ENCODE peak calls at places on chromosomes 13 and 19, in eight cellular contexts. N is AG09319, S is esophagus squamous epithelium, E is tibial artery, M is neural crest cell, T is AG04449, R is colonic mucosa, V is hepatocyte. K is an unnamed sample.

GRCh38 chr13:44404261-44405139 is 30.9 kb downstream of the SERP2 start:
- DNase-seq in N (no peak), S (no peak), E (no peak), M (peak), T (no peak), R (peak), V (peak), K (no peak)

GRCh38 chr13:48624858-48625257 is 28.9 kb upstream of the CYSLTR2 start:
- DNase-seq in N (no peak), S (no peak), E (no peak), M (no peak), T (no peak), R (no peak), V (no peak), K (no peak)

GRCh38 chr19:3403489-3404323 is 37.3 kb downstream of the NFIC start:
- DNase-seq in N (peak), S (no peak), E (peak), M (no peak), T (peak), R (peak), V (peak), K (peak)

GRCh38 chr19:5696196-5697021 is 6.3 kb downstream of the RPL36 start:
- DNase-seq in N (no peak), S (no peak), E (no peak), M (no peak), T (no peak), R (no peak), V (no peak), K (no peak)

GRCh38 chr19:566844-567243 is 5.6 kb upstream of the BSG start:
- DNase-seq in N (no peak), S (no peak), E (no peak), M (no peak), T (no peak), R (no peak), V (no peak), K (no peak)

GRCh38 chr13:79382545-79383275 is 23.3 kb downstream of the RBM26 start:
- DNase-seq in N (no peak), S (no peak), E (no peak), M (no peak), T (no peak), R (no peak), V (no peak), K (no peak)

GRCh38 chr19:40592170-40592569 is 9.0 kb upstream of the LTBP4 start:
- DNase-seq in N (no peak), S (no peak), E (no peak), M (no peak), T (no peak), R (no peak), V (no peak), K (no peak)

GRCh38 chr19:41174297-41174928 is 18.6 kb upstream of the CYP2S1 start:
- DNase-seq in N (no peak), S (no peak), E (no peak), M (no peak), T (no peak), R (peak), V (no peak), K (no peak)

GRCh38 chr19:5103812-5104410 is 135.0 kb downstream of the KDM4B start:
- DNase-seq in N (no peak), S (no peak), E (no peak), M (no peak), T (no peak), R (no peak), V (no peak), K (no peak)

GRCh38 chr13:113561417-113562084 is 23.0 kb upstream of the TFDP1 start:
- DNase-seq in N (no peak), S (no peak), E (no peak), M (no peak), T (no peak), R (peak), V (no peak), K (peak)

GRCh38 chr13:51235756-51236564 is 13.8 kb downstream of the FAM124A start:
- DNase-seq in N (no peak), S (no peak), E (no peak), M (no peak), T (no peak), R (no peak), V (no peak), K (no peak)

GRCh38 chr19:13978306-13978705 is 26.0 kb downstream of the DCAF15 start:
- DNase-seq in N (no peak), S (no peak), E (peak), M (peak), T (no peak), R (peak), V (peak), K (peak)

GRCh38 chr19:28508666-28509065 is 704.3 kb downstream of the UQCRFS1 start:
- DNase-seq in N (no peak), S (no peak), E (no peak), M (no peak), T (no peak), R (no peak), V (no peak), K (no peak)

GRCh38 chr19:13234518-13234917 is 84.3 kb downstream of the IER2 start:
- DNase-seq in N (no peak), S (no peak), E (peak), M (peak), T (no peak), R (peak), V (peak), K (peak)

GRCh38 chr19:38266981-38267597 is 2.7 kb downstream of the SPINT2 start:
- DNase-seq in N (no peak), S (no peak), E (no peak), M (no peak), T (no peak), R (peak), V (peak), K (no peak)

GRCh38 chr13:37173214-37173613 is 67.8 kb upstream of the CSNK1A1L start:
- DNase-seq in N (peak), S (no peak), E (no peak), M (no peak), T (peak), R (no peak), V (no peak), K (no peak)

GRCh38 chr19:46461537-46461936 is 9.8 kb downstream of the PNMA8A start:
- DNase-seq in N (no peak), S (no peak), E (no peak), M (no peak), T (no peak), R (no peak), V (no peak), K (no peak)

GRCh38 chr13:20960663-20961309 is 58.2 kb upstream of the XPO4 start:
- DNase-seq in N (no peak), S (no peak), E (no peak), M (no peak), T (no peak), R (peak), V (no peak), K (no peak)

GRCh38 chr13:50080856-50081105 is 65.5 kb downstream of the KCNRG start:
- DNase-seq in N (no peak), S (no peak), E (no peak), M (no peak), T (no peak), R (no peak), V (no peak), K (no peak)

GRCh38 chr13:51999525-51999924 is 11.7 kb downstream of the ATP7B start:
- DNase-seq in N (no peak), S (no peak), E (no peak), M (no peak), T (no peak), R (no peak), V (no peak), K (peak)

GRCh38 chr19:58563034-58563573 is 4.7 kb upstream of the UBE2M start:
- DNase-seq in N (no peak), S (no peak), E (no peak), M (no peak), T (no peak), R (peak), V (peak), K (no peak)

GRCh38 chr19:45681391-45682015 is 10.2 kb downstream of the SNRPD2 start:
- DNase-seq in N (no peak), S (peak), E (peak), M (peak), T (no peak), R (peak), V (peak), K (peak)

GRCh38 chr19:56155124-56155687 is 14.1 kb downstream of the ZNF444 start:
- DNase-seq in N (no peak), S (no peak), E (no peak), M (no peak), T (no peak), R (no peak), V (no peak), K (no peak)

GRCh38 chr19:40907968-40908735 is 26.1 kb upstream of the CYP2A7 start:
- DNase-seq in N (no peak), S (no peak), E (no peak), M (no peak), T (no peak), R (no peak), V (no peak), K (peak)

GRCh38 chr19:34825212-34825611 is 52.2 kb upstream of the ZNF599 start:
- DNase-seq in N (no peak), S (no peak), E (no peak), M (no peak), T (no peak), R (no peak), V (no peak), K (no peak)

GRCh38 chr19:41998246-41999020 is 4.4 kb upstream of the ATP1A3 start:
- DNase-seq in N (no peak), S (no peak), E (no peak), M (peak), T (no peak), R (no peak), V (peak), K (no peak)

GRCh38 chr13:36680918-36681317 is 7.1 kb downstream of the SERTM1 start:
- DNase-seq in N (no peak), S (no peak), E (no peak), M (no peak), T (no peak), R (no peak), V (no peak), K (no peak)

GRCh38 chr13:50167224-50167947 is 152.1 kb downstream of the KCNRG start:
- DNase-seq in N (no peak), S (no peak), E (no peak), M (no peak), T (no peak), R (no peak), V (no peak), K (no peak)

GRCh38 chr19:2451138-2451537 is 5.6 kb downstream of the LMNB2 start:
- DNase-seq in N (no peak), S (no peak), E (no peak), M (no peak), T (no peak), R (no peak), V (no peak), K (no peak)

GRCh38 chr13:24341439-24341838 is 32.1 kb downstream of the C1QTNF9 start:
- DNase-seq in N (no peak), S (no peak), E (no peak), M (no peak), T (no peak), R (no peak), V (no peak), K (no peak)

GRCh38 chr13:93915269-93915809 is 564.1 kb downstream of the DCT start:
- DNase-seq in N (peak), S (no peak), E (no peak), M (no peak), T (no peak), R (no peak), V (no peak), K (no peak)

GRCh38 chr19:8320564-8321066 is 560 bp downstream of the NDUFA7 start:
- DNase-seq in N (no peak), S (no peak), E (no peak), M (no peak), T (no peak), R (no peak), V (peak), K (no peak)
- TF ChIP-seq CTCF in N (no peak), S (no peak), E (no peak), M (no peak), T (no peak), R (no peak), V (no peak), K (no peak)

DNA sequence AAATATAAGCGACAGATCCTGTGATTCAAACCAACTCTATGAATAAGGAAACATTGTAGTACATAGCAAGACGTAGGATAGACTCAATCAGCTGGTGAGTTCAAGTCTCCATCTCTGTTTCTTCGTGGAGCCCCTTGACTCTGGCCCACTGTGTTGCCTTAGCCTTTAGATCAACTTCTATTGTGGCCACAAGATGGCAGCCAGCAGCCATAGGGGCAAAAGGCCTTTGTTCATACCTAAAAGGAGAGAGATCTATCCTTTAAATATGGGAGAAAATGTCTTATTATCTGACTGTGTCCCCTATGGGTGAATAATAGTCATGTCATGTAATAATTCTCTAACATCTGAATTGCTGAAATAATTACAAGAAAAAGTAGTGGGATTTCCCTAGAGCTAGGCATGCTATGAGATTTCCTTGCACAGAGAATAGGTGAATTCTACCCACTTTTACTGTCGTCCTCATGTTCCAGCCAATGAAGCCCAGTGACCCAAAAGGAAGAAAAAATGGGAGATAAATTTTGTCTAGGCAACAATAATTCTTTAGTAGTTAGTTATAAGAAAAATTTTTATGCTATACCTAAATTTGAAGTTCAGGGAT is 129.4 kb downstream of the PCDH20 start:
- DNase-seq in N (no peak), S (no peak), E (no peak), M (no peak), T (no peak), R (no peak), V (peak), K (no peak)
- TF ChIP-seq CTCF in N (no peak), S (no peak), E (no peak), M (peak), T (no peak), R (no peak), V (peak), K (no peak)

GRCh38 chr13:73307481-73307880 is 248.7 kb downstream of the KLF5 start:
- DNase-seq in N (no peak), S (no peak), E (no peak), M (no peak), T (no peak), R (peak), V (peak), K (no peak)
- TF ChIP-seq CTCF in N (no peak), S (no peak), E (no peak), M (no peak), T (no peak), R (no peak), V (no peak), K (no peak)

DNA sequence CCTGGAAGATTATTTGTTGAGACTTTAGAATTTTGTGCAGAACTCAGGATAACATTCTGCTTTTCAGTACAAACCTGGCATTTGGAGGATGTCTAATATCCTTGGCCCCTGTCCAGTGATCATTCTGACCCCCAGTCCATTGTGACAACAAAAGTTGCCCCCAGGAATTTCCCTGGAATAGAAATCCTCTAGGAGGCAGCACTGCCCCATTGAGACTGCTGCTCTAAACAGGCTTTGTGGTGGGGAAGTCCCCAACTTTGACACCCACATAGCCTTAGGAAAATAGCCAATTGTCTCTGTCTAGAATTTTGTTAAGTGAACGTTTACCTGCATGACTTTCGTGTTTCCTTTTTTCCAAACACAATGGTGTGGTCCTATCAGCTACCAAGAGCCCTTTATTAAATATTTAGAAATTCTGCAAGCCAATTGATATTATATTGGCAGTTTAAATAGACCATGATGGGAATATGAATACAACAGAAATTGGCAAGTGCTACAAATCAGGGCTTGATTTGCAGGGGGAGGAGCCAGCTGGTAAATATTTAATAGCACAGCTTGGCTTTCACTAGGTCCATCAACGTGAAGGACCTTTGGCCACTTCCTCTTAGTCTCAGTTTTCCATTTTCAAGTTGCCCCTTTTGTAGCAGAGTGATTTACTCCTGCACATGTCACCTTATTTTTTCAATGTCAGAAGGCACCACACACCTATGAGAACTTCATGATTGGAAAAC is 451.7 kb downstream of the EFNB2 start:
- DNase-seq in N (no peak), S (no peak), E (no peak), M (no peak), T (no peak), R (peak), V (peak), K (no peak)
- TF ChIP-seq CTCF in N (peak), S (peak), E (peak), M (peak), T (peak), R (peak), V (peak), K (peak)

GRCh38 chr13:39268398-39268797 is 230.1 kb downstream of the NHLRC3 start:
- DNase-seq in N (no peak), S (no peak), E (no peak), M (no peak), T (no peak), R (no peak), V (no peak), K (no peak)
- TF ChIP-seq CTCF in N (no peak), S (no peak), E (no peak), M (no peak), T (no peak), R (no peak), V (no peak), K (no peak)

GRCh38 chr19:48290341-48290922 is 20.6 kb downstream of the ZNF114 start:
- DNase-seq in N (no peak), S (no peak), E (no peak), M (peak), T (no peak), R (no peak), V (peak), K (no peak)
- TF ChIP-seq CTCF in N (peak), S (no peak), E (no peak), M (no peak), T (peak), R (no peak), V (peak), K (no peak)

K was measured in lung.